ENCODE peak calls at places on chromosomes 2 and 18, in six cellular contexts. F is H54, M is uterus, T is IMR-90, Y is body of pancreas, Q is right lobe of liver. V is an unnamed sample.

GRCh38 chr18:79315589-79315988 is 80.1 kb upstream of the NFATC1 start:
- DNase-seq in F (no peak), T (no peak), Q (no peak), Y (no peak), M (no peak), V (no peak)

GRCh38 chr2:239904496-239904895 is 120.6 kb downstream of the NDUFA10 start:
- DNase-seq in T (no peak), Y (no peak), Q (peak), M (no peak), F (no peak), V (no peak)

GRCh38 chr2:4979127-4979526 is 713.1 kb upstream of the SOX11 start:
- DNase-seq in F (no peak), Q (no peak), T (no peak), Y (no peak), M (no peak), V (no peak)

GRCh38 chr18:8661754-8662573 is 43.4 kb upstream of the MTCL1 start:
- DNase-seq in Q (no peak), T (peak), F (no peak), Y (peak), M (no peak), V (no peak)

GRCh38 chr2:171553858-171554257 is 31.6 kb downstream of the CYBRD1 start:
- DNase-seq in Y (no peak), T (no peak), M (no peak), Q (peak), F (peak), V (peak)

GRCh38 chr2:120344214-120344990 is 1.5 kb upstream of the INHBB start:
- DNase-seq in M (no peak), F (no peak), T (no peak), Y (no peak), Q (peak), V (no peak)

GRCh38 chr18:79071037-79071960 is 2.1 kb downstream of the ATP9B start:
- DNase-seq in Q (no peak), M (no peak), Y (no peak), T (no peak), F (no peak), V (peak)

GRCh38 chr18:66792466-66792865 is 188.6 kb upstream of the CDH19 start:
- DNase-seq in Q (no peak), Y (no peak), F (no peak), M (no peak), T (no peak), V (no peak)

GRCh38 chr2:190607014-190607597 is 41.8 kb upstream of the NAB1 start:
- DNase-seq in Y (no peak), M (no peak), Q (no peak), T (peak), F (peak), V (no peak)

DNA sequence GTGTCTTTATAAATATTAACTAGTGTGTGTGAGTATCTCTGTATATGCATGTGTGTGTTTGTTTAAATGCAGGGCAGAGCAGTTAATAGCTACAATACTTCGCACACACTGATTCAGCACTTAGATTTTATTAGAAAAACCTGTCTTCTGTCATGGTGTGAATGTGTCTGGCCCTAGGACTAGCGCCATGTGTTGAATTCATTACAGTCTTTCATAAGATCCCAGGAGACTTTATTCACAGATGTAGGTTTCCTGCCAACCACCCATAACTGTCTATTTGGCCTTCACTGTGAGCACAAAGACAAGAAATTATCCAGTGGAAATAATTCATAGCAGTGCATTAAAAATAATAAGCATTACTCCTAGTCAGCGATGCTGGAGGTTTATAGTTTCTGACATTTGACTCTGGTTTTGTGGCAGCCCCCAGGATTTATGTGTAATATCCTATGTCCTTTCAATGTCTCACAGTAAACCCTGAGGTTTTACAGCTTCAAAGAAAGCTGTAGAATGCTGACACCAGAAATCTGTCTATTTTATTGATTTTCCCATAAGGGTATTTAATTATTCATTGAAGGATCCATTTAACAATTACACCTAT is 93.9 kb downstream of the ZNF804A start:
- DNase-seq in M (no peak), Y (no peak), Q (no peak), T (no peak), F (no peak), V (no peak)
- TF ChIP-seq POLR2A in M (no peak), Y (no peak), Q (no peak), T (no peak), F (no peak), V (no peak)

GRCh38 chr18:77088977-77089795 is 43.4 kb downstream of the MBP start:
- DNase-seq in M (no peak), Y (peak), T (no peak), Q (no peak), F (no peak), V (no peak)
- TF ChIP-seq POLR2A in M (no peak), Y (no peak), T (no peak), Q (no peak), F (no peak), V (no peak)

GRCh38 chr2:111884592-111884964 is 585 bp upstream of the ANAPC1 start:
- DNase-seq in Y (no peak), T (no peak), F (no peak), Q (no peak), M (no peak), V (no peak)

GRCh38 chr2:111883661-111884591 is at the start of gene ANAPC1:
- DNase-seq in Q (peak), Y (peak), M (peak), T (peak), F (peak), V (peak)
- TF ChIP-seq POLR2A in Q (peak), Y (peak), M (peak), T (peak), F (peak), V (peak)

GRCh38 chr2:207117668-207118067 is 48.1 kb downstream of the KLF7 start:
- DNase-seq in M (no peak), F (no peak), Q (no peak), T (no peak), Y (no peak), V (no peak)

GRCh38 chr2:207122914-207123744 is 42.6 kb downstream of the KLF7 start:
- DNase-seq in T (no peak), Q (no peak), F (no peak), M (no peak), Y (no peak), V (no peak)

GRCh38 chr2:207123776-207124391 is 41.9 kb downstream of the KLF7 start:
- DNase-seq in M (no peak), T (no peak), Q (no peak), Y (no peak), F (no peak), V (no peak)

GRCh38 chr2:207119048-207119447 is 46.7 kb downstream of the KLF7 start:
- DNase-seq in F (no peak), Q (no peak), M (no peak), Y (no peak), T (no peak), V (no peak)

GRCh38 chr2:207121784-207122183 is 44.0 kb downstream of the KLF7 start:
- DNase-seq in M (no peak), Y (no peak), F (peak), T (peak), Q (no peak), V (no peak)
- TF ChIP-seq POLR2A in M (no peak), Y (no peak), F (no peak), T (no peak), Q (no peak), V (no peak)

GRCh38 chr18:12990128-12990485 is 1.1 kb upstream of the CEP192 start:
- DNase-seq in T (no peak), Y (no peak), M (no peak), F (no peak), Q (no peak), V (no peak)
- TF ChIP-seq POLR2A in T (no peak), Y (no peak), M (no peak), F (no peak), Q (no peak), V (no peak)

DNA sequence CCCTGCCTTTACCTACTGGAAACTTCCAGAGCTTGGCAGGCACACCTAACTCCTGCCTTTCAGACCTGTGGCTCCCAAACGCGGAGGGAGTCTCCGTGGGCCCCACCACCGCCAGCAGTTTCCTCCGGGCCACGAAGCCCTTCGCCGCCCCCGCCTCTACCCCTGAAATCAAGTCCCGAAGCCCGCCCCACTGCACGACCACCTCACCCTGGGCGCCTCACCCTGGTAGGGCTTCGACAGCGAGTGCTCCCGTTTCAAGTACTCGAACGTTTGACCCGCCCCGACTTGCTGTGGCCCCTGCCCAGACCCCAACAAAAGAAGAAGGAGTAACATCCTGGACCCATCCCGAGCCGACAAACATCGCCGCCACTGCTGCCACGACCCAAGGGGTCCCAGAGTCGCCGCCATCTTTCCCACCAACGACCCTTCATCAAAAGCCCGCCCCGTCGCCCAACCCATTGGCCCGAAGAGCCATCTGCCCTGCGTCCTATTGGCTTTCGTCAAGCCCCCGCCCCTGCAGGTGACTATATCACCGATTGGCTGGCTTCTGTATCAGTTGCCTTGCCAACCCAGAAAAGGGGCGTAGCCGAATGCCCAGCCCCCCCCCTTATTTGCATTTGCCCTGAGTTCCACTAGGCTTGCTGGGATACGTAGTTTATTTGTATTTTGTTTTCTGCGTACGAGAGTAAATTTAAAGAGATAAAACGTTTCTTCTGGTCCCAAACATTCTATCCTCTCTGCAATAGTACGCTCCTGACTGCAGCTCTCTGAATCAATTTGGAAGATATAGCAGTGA is at the start of gene LMAN2L:
- DNase-seq in Q (peak), F (peak), T (peak), M (peak), Y (peak), V (peak)
- TF ChIP-seq POLR2A in Q (peak), F (peak), T (peak), M (peak), Y (peak), V (peak)

GRCh38 chr2:156333951-156334495 is 1.5 kb upstream of the NR4A2 start:
- DNase-seq in Q (peak), F (peak), M (peak), Y (peak), T (peak), V (peak)
- TF ChIP-seq POLR2A in Q (peak), F (peak), M (peak), Y (peak), T (peak), V (no peak)